ENCODE peak calls at places on chromosomes 6 and 20, in five cellular contexts. One of them, this sample, is unnamed.

GRCh38 chr6:48825501-48826317 is 637.3 kb downstream of the MMUT start:
- DNase-seq in foreskin fibroblast: no peak
- DNase-seq in stimulated activated CD8-positive, alpha-beta memory T cell treated with anti-CD3 and anti-CD28 coated beads, Interleukin-2, amount 100 ng/mL, for 1 hour: no peak
- DNase-seq in right atrium auricular region: no peak
- DNase-seq in NCI-H748 treated with DMSO at 0.1 percent for 48 hours: no peak
- DNase-seq in this sample: no peak

GRCh38 chr6:166651408-166651807 is 24.4 kb upstream of the RPS6KA2 start:
- DNase-seq in right atrium auricular region: no peak
- DNase-seq in foreskin fibroblast: no peak
- DNase-seq in NCI-H748 treated with DMSO at 0.1 percent for 48 hours: no peak
- DNase-seq in stimulated activated CD8-positive, alpha-beta memory T cell treated with anti-CD3 and anti-CD28 coated beads, Interleukin-2, amount 100 ng/mL, for 1 hour: no peak
- DNase-seq in this sample: no peak

GRCh38 chr6:81865712-81866111 is 113.2 kb upstream of the TENT5A start:
- DNase-seq in stimulated activated CD8-positive, alpha-beta memory T cell treated with anti-CD3 and anti-CD28 coated beads, Interleukin-2, amount 100 ng/mL, for 1 hour: no peak
- DNase-seq in foreskin fibroblast: peak
- DNase-seq in NCI-H748 treated with DMSO at 0.1 percent for 48 hours: peak
- DNase-seq in right atrium auricular region: no peak
- DNase-seq in this sample: no peak

GRCh38 chr6:551829-552350 is 105.0 kb downstream of the HUS1B start:
- DNase-seq in NCI-H748 treated with DMSO at 0.1 percent for 48 hours: no peak
- DNase-seq in right atrium auricular region: no peak
- DNase-seq in foreskin fibroblast: no peak
- DNase-seq in stimulated activated CD8-positive, alpha-beta memory T cell treated with anti-CD3 and anti-CD28 coated beads, Interleukin-2, amount 100 ng/mL, for 1 hour: no peak
- DNase-seq in this sample: no peak

GRCh38 chr6:72864799-72865198 is 242.9 kb downstream of the KCNQ5 start:
- DNase-seq in stimulated activated CD8-positive, alpha-beta memory T cell treated with anti-CD3 and anti-CD28 coated beads, Interleukin-2, amount 100 ng/mL, for 1 hour: no peak
- DNase-seq in NCI-H748 treated with DMSO at 0.1 percent for 48 hours: no peak
- DNase-seq in right atrium auricular region: no peak
- DNase-seq in foreskin fibroblast: no peak
- DNase-seq in this sample: no peak

GRCh38 chr20:42082611-42083010 is 464.4 kb upstream of the CHD6 start:
- DNase-seq in foreskin fibroblast: peak
- DNase-seq in right atrium auricular region: peak
- DNase-seq in NCI-H748 treated with DMSO at 0.1 percent for 48 hours: no peak
- DNase-seq in stimulated activated CD8-positive, alpha-beta memory T cell treated with anti-CD3 and anti-CD28 coated beads, Interleukin-2, amount 100 ng/mL, for 1 hour: no peak
- DNase-seq in this sample: no peak

GRCh38 chr6:42306439-42307140 is 88.9 kb upstream of the MRPS10 start:
- DNase-seq in right atrium auricular region: no peak
- DNase-seq in foreskin fibroblast: no peak
- DNase-seq in NCI-H748 treated with DMSO at 0.1 percent for 48 hours: no peak
- DNase-seq in stimulated activated CD8-positive, alpha-beta memory T cell treated with anti-CD3 and anti-CD28 coated beads, Interleukin-2, amount 100 ng/mL, for 1 hour: no peak
- DNase-seq in this sample: no peak

GRCh38 chr6:139376054-139376355 is 1.6 kb upstream of the CITED2 start:
- DNase-seq in stimulated activated CD8-positive, alpha-beta memory T cell treated with anti-CD3 and anti-CD28 coated beads, Interleukin-2, amount 100 ng/mL, for 1 hour: no peak
- DNase-seq in foreskin fibroblast: no peak
- DNase-seq in NCI-H748 treated with DMSO at 0.1 percent for 48 hours: no peak
- DNase-seq in right atrium auricular region: no peak
- DNase-seq in this sample: peak

GRCh38 chr20:1810926-1811620 is 84.1 kb upstream of the SIRPA start:
- DNase-seq in foreskin fibroblast: no peak
- DNase-seq in NCI-H748 treated with DMSO at 0.1 percent for 48 hours: no peak
- DNase-seq in stimulated activated CD8-positive, alpha-beta memory T cell treated with anti-CD3 and anti-CD28 coated beads, Interleukin-2, amount 100 ng/mL, for 1 hour: no peak
- DNase-seq in right atrium auricular region: peak
- DNase-seq in this sample: no peak

GRCh38 chr20:62805365-62805710 is 703 bp downstream of the OGFR start:
- DNase-seq in foreskin fibroblast: no peak
- DNase-seq in NCI-H748 treated with DMSO at 0.1 percent for 48 hours: no peak
- DNase-seq in stimulated activated CD8-positive, alpha-beta memory T cell treated with anti-CD3 and anti-CD28 coated beads, Interleukin-2, amount 100 ng/mL, for 1 hour: no peak
- DNase-seq in right atrium auricular region: no peak
- DNase-seq in this sample: no peak

GRCh38 chr20:31764641-31765305 is 25.7 kb downstream of the TPX2 start:
- DNase-seq in stimulated activated CD8-positive, alpha-beta memory T cell treated with anti-CD3 and anti-CD28 coated beads, Interleukin-2, amount 100 ng/mL, for 1 hour: no peak
- DNase-seq in foreskin fibroblast: peak
- DNase-seq in right atrium auricular region: no peak
- DNase-seq in NCI-H748 treated with DMSO at 0.1 percent for 48 hours: no peak
- DNase-seq in this sample: no peak

GRCh38 chr20:45890077-45890996 is 671 bp downstream of the NEURL2 start:
- DNase-seq in right atrium auricular region: peak
- DNase-seq in stimulated activated CD8-positive, alpha-beta memory T cell treated with anti-CD3 and anti-CD28 coated beads, Interleukin-2, amount 100 ng/mL, for 1 hour: no peak
- DNase-seq in foreskin fibroblast: peak
- DNase-seq in NCI-H748 treated with DMSO at 0.1 percent for 48 hours: peak
- DNase-seq in this sample: peak

GRCh38 chr6:90982051-90982450 is 395.2 kb upstream of the MAP3K7 start:
- DNase-seq in right atrium auricular region: no peak
- DNase-seq in NCI-H748 treated with DMSO at 0.1 percent for 48 hours: no peak
- DNase-seq in foreskin fibroblast: no peak
- DNase-seq in stimulated activated CD8-positive, alpha-beta memory T cell treated with anti-CD3 and anti-CD28 coated beads, Interleukin-2, amount 100 ng/mL, for 1 hour: no peak
- DNase-seq in this sample: no peak

GRCh38 chr6:79762370-79762769 is 131.2 kb downstream of the SH3BGRL2 start:
- DNase-seq in stimulated activated CD8-positive, alpha-beta memory T cell treated with anti-CD3 and anti-CD28 coated beads, Interleukin-2, amount 100 ng/mL, for 1 hour: no peak
- DNase-seq in foreskin fibroblast: no peak
- DNase-seq in NCI-H748 treated with DMSO at 0.1 percent for 48 hours: no peak
- DNase-seq in right atrium auricular region: no peak
- DNase-seq in this sample: no peak

GRCh38 chr6:157246048-157246630 is 77.2 kb downstream of the TMEM242 start:
- DNase-seq in NCI-H748 treated with DMSO at 0.1 percent for 48 hours: no peak
- DNase-seq in right atrium auricular region: no peak
- DNase-seq in foreskin fibroblast: peak
- DNase-seq in stimulated activated CD8-positive, alpha-beta memory T cell treated with anti-CD3 and anti-CD28 coated beads, Interleukin-2, amount 100 ng/mL, for 1 hour: no peak
- DNase-seq in this sample: no peak

GRCh38 chr6:103335412-103335811 is 1524.3 kb downstream of the HACE1 start:
- DNase-seq in right atrium auricular region: no peak
- DNase-seq in stimulated activated CD8-positive, alpha-beta memory T cell treated with anti-CD3 and anti-CD28 coated beads, Interleukin-2, amount 100 ng/mL, for 1 hour: no peak
- DNase-seq in foreskin fibroblast: no peak
- DNase-seq in NCI-H748 treated with DMSO at 0.1 percent for 48 hours: no peak
- DNase-seq in this sample: no peak

GRCh38 chr6:23601811-23602340 is 524.1 kb upstream of the NRSN1 start:
- DNase-seq in right atrium auricular region: no peak
- DNase-seq in stimulated activated CD8-positive, alpha-beta memory T cell treated with anti-CD3 and anti-CD28 coated beads, Interleukin-2, amount 100 ng/mL, for 1 hour: no peak
- DNase-seq in foreskin fibroblast: no peak
- DNase-seq in NCI-H748 treated with DMSO at 0.1 percent for 48 hours: no peak
- DNase-seq in this sample: no peak

This sample was measured in heart right ventricle.